ENCODE peak calls at places on chromosomes 7 and 10, in five cellular contexts. G, E, C, Y and Z are unnamed samples.

GRCh38 chr10:17233534-17233933 is 5.5 kb downstream of the VIM start:
- DNase-seq in C (peak), G (no peak), E (no peak), Y (no peak), Z (no peak)

GRCh38 chr7:34165927-34166550 is 260.7 kb downstream of the BMPER start:
- DNase-seq in Y (peak), E (no peak), C (peak), G (no peak), Z (no peak)

GRCh38 chr10:103852189-103852711 is 3.1 kb downstream of the SH3PXD2A start:
- DNase-seq in C (peak), Y (no peak), E (no peak), G (no peak), Z (no peak)

GRCh38 chr7:3520206-3520605 is 219.2 kb downstream of the SDK1 start:
- DNase-seq in Y (peak), E (no peak), G (no peak), C (no peak), Z (no peak)

GRCh38 chr7:144489504-144489903 is 86.0 kb upstream of the NOBOX start:
- DNase-seq in Y (peak), E (no peak), G (no peak), C (no peak), Z (no peak)

GRCh38 chr7:151800861-151801260 is 76.1 kb downstream of the PRKAG2 start:
- DNase-seq in Y (no peak), C (no peak), E (no peak), G (no peak), Z (no peak)

GRCh38 chr7:122310119-122311021 is 5.8 kb upstream of the FEZF1 start:
- DNase-seq in Y (no peak), G (no peak), E (peak), C (peak), Z (no peak)

GRCh38 chr7:149729983-149730801 is 43.2 kb downstream of the ZNF467 start:
- DNase-seq in Y (no peak), E (no peak), C (no peak), G (no peak), Z (no peak)

GRCh38 chr10:97788552-97789442 is 17.0 kb upstream of the SFRP5 start:
- DNase-seq in G (no peak), C (no peak), E (no peak), Y (no peak), Z (no peak)

GRCh38 chr7:55571534-55572377 is 546 bp downstream of the VOPP1 start:
- DNase-seq in C (peak), E (peak), G (peak), Y (peak), Z (peak)

GRCh38 chr10:32980558-32981468 is 22.8 kb upstream of the ITGB1 start:
- DNase-seq in E (peak), G (peak), Y (peak), C (peak), Z (peak)

GRCh38 chr7:8261711-8262695 is at the start of gene ICA1:
- DNase-seq in G (peak), E (peak), Y (peak), C (peak), Z (no peak)

GRCh38 chr10:71772832-71773220 is 494 bp downstream of the VSIR start:
- DNase-seq in G (no peak), E (no peak), Y (no peak), C (peak), Z (no peak)

GRCh38 chr7:44882899-44883298 is 2.4 kb downstream of the PURB start:
- DNase-seq in G (no peak), E (no peak), C (peak), Y (no peak), Z (no peak)